ENCODE peak calls at places on chromosome 11, in six cellular contexts. S is IMR-90, B is H1, T is neuronal stem cell, L is trophoblast cell, W is H9. D is an unnamed sample.

GRCh38 chr11:44746894-44747293 is 20.1 kb downstream of the TSPAN18 start:
- DNase-seq in S (no peak), L (no peak), B (no peak), T (no peak), W (peak), D (no peak)

GRCh38 chr11:60563553-60564235 is 48.5 kb downstream of the MS4A13 start:
- DNase-seq in S (no peak), B (peak), L (no peak), W (peak), T (no peak), D (no peak)

GRCh38 chr11:10526974-10527918 is 13.7 kb downstream of the RNF141 start:
- DNase-seq in S (peak), L (no peak), T (no peak), B (no peak), W (no peak), D (peak)

GRCh38 chr11:129090056-129090455 is 102.1 kb downstream of the ARHGAP32 start:
- DNase-seq in W (no peak), B (no peak), S (peak), T (no peak), L (no peak), D (no peak)

GRCh38 chr11:12167098-12167999 is 57.0 kb downstream of the MICAL2 start:
- DNase-seq in T (no peak), L (peak), W (no peak), B (no peak), S (peak), D (peak)

GRCh38 chr11:44708523-44709280 is 18.1 kb upstream of the TSPAN18 start:
- DNase-seq in B (no peak), T (no peak), S (no peak), L (no peak), W (no peak), D (no peak)

GRCh38 chr11:13772223-13773046 is 104.0 kb downstream of the FAR1 start:
- DNase-seq in B (peak), S (peak), L (peak), W (no peak), T (peak), D (peak)

GRCh38 chr11:130908770-130909625 is 7.3 kb downstream of the SNX19 start:
- DNase-seq in S (peak), T (no peak), W (no peak), B (no peak), L (no peak), D (peak)

GRCh38 chr11:111775024-111775710 is 9.0 kb upstream of the PPP2R1B start:
- DNase-seq in L (no peak), T (no peak), B (no peak), S (peak), W (no peak), D (no peak)

GRCh38 chr11:120471131-120471530 is 40.4 kb upstream of the GRIK4 start:
- DNase-seq in B (no peak), T (no peak), S (peak), L (no peak), W (no peak), D (peak)

GRCh38 chr11:35919244-35919643 is 24.6 kb upstream of the LDLRAD3 start:
- DNase-seq in W (no peak), B (no peak), L (no peak), T (peak), S (peak), D (no peak)

GRCh38 chr11:72519220-72519881 is 85.0 kb upstream of the CLPB start:
- DNase-seq in B (no peak), T (no peak), L (no peak), S (peak), W (no peak), D (peak)

GRCh38 chr11:12800032-12800671 is 125.9 kb downstream of the TEAD1 start:
- DNase-seq in B (no peak), W (no peak), L (peak), T (no peak), S (peak), D (peak)

GRCh38 chr11:105100206-105100605 is 39.4 kb downstream of the CARD18 start:
- DNase-seq in B (no peak), S (no peak), T (no peak), L (peak), W (peak), D (peak)

GRCh38 chr11:14041040-14041439 is 78.5 kb downstream of the SPON1 start:
- DNase-seq in B (no peak), S (peak), T (no peak), L (no peak), W (no peak), D (peak)

GRCh38 chr11:119585038-119585666 is 143.8 kb downstream of the NECTIN1 start:
- DNase-seq in S (no peak), L (no peak), T (peak), W (peak), B (peak), D (no peak)

GRCh38 chr11:68390315-68390714 is 70.2 kb upstream of the PPP6R3 start:
- DNase-seq in S (no peak), T (no peak), W (no peak), L (no peak), B (no peak), D (no peak)

GRCh38 chr11:111454561-111455192 is 57.5 kb downstream of the BTG4 start:
- DNase-seq in T (peak), S (peak), W (peak), L (peak), B (peak), D (peak)

GRCh38 chr11:17846852-17847453 is 112.4 kb downstream of the KCNC1 start:
- DNase-seq in T (peak), L (no peak), B (no peak), W (no peak), S (peak), D (no peak)

GRCh38 chr11:10858505-10859360 is 880 bp upstream of the ZBED5 start:
- DNase-seq in S (peak), W (peak), B (peak), L (peak), T (no peak), D (no peak)

GRCh38 chr11:58905716-58906547 is 33.4 kb upstream of the GLYATL1 start:
- DNase-seq in T (peak), L (no peak), W (peak), S (peak), B (peak), D (peak)

GRCh38 chr11:47020793-47021624 is 84.4 kb downstream of the CSTPP1 start:
- DNase-seq in L (no peak), W (no peak), T (peak), S (peak), B (no peak), D (peak)

GRCh38 chr11:119377961-119378667 is 3.4 kb downstream of the USP2 start:
- DNase-seq in T (no peak), S (no peak), L (no peak), W (no peak), B (no peak), D (no peak)

DNA sequence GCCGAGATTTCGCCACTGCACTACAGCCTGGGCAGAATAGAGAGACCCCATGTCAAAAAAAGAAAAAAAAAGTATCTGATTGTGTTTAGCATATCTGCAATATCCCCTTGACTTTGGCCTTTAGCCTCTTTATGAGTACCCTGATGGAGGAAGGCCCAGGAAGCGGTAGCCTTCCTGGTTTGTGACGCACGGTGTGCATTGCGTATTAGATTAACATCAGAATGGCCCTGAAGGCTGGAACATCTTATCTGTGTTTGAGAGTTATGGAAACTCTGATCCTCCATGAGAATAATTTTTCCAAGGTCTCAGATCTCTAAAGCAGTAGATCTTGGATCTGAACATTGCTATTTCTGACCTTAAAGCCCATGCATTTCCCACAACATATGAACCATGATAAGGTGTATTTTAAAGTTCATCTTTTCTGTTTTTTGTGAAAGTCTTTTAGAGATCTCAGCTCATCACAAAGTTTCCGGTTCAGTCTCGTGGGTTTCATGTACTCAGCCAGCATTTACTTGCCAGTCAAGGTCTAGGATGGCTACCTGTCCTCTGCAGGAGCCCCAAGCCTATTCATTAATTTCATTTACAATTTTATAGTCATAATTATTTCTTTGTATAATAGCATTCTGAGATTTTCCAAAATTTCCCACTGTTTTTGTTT is 663 bp upstream of the FDX1 start:
- DNase-seq in T (no peak), L (peak), S (no peak), W (no peak), B (no peak), D (peak)
- H3K23ac ChIP-seq in T (no peak), L (no peak), S (no peak), W (no peak), B (no peak), D (no peak)

DNA sequence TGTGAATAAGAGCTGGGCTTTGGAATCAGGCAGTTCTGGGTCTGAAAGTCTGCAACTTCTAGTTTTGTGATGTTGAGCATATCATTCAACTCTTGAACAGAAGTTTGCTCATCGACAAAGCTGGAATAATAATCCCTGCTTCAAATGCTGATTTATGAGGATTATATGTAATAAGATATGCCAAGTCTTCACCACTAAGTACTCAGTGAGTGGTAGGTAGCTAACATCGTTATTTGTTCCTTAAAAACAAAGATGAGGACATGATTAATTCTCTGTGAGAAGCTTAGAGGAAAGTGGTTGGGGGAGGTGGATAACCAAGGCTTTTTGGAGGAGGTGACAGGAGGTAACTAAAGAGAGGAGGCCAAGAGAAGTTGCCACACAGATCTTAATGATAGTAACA is 96.5 kb downstream of the ME3 start:
- DNase-seq in L (no peak), S (no peak), T (no peak), B (no peak), W (no peak), D (no peak)
- H3K4me2 ChIP-seq in L (no peak), S (no peak), T (no peak), B (no peak), W (no peak), D (no peak)

DNA sequence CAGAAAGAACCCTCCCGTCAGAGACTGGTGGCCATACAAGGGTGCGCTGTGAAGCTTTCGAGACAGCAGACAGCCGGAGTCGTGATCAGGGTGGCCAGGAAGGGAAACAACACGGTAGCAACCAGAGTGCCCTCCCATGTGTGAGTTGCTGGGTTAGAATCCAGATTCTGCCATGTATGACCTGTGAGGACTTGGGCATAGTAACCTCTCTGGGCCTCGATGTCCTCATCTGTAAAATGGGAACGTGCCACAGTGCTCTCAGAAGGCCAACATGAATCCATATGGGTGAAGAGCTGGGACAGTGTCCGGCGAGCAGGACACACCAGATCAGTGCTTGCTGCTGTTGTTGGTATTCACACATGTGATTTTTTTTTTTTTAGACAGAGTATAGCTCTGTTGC is 7.6 kb upstream of the FGF3 start:
- DNase-seq in B (no peak), L (no peak), W (no peak), S (no peak), T (no peak), D (no peak)
- H4K91ac ChIP-seq in B (peak), L (no peak), W (no peak), S (no peak), T (no peak), D (no peak)

DNA sequence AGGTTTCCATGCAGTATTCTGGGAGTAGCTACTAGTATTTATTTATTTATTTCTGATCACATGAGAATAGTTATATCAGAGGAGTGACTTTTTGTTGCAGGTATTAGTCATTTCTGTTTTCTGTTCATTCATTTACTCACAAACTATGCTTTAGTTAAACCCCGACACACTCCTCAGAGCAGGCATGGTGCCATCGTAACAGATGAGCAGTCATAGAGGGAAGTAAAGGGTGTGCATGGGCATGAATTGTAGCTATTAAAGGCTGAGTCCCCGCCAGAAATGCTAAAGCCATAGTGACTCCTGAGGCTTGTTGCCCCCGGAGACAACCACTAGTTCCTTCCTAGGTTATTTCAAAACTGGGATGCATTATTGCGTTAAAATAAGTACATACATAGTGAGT is 10.6 kb downstream of the JHY start:
- DNase-seq in S (no peak), B (no peak), T (no peak), W (no peak), L (no peak), D (no peak)
- H3K23ac ChIP-seq in S (no peak), B (no peak), T (no peak), W (no peak), L (no peak), D (no peak)

GRCh38 chr11:37088573-37088910 is 490.5 kb upstream of the RAG2 start:
- DNase-seq in W (no peak), T (no peak), B (no peak), L (no peak), S (no peak), D (no peak)
- H3K4me2 ChIP-seq in W (no peak), T (no peak), B (no peak), L (no peak), S (no peak), D (no peak)

GRCh38 chr11:114612686-114613085 is 17.1 kb upstream of the NXPE4 start:
- DNase-seq in S (no peak), T (no peak), L (no peak), B (no peak), W (no peak), D (no peak)
- H4K91ac ChIP-seq in S (no peak), T (no peak), L (no peak), B (no peak), W (no peak), D (no peak)

GRCh38 chr11:78110830-78111229 is 28.6 kb downstream of the ALG8 start:
- DNase-seq in W (no peak), L (peak), T (no peak), S (peak), B (no peak), D (no peak)
- H3K23ac ChIP-seq in W (no peak), L (no peak), T (no peak), S (no peak), B (no peak), D (no peak)